ENCODE peak calls at places on chromosomes 4 and X, in seven cellular contexts. One of them, this sample, is unnamed.

GRCh38 chrX:133405498-133406180 is 9.7 kb downstream of the GPC4 start:
- DNase-seq in neuronal stem cell: no peak
- DNase-seq in trophoblast cell: no peak
- DNase-seq in mesenchymal stem cell: no peak
- DNase-seq in mesendoderm: peak; percentile 88
- DNase-seq in H1: no peak
- DNase-seq in H9: no peak
- DNase-seq in this sample: no peak

GRCh38 chr4:109432676-109433075 is 939 bp upstream of the SEC24B start:
- DNase-seq in mesendoderm: peak; percentile 64
- DNase-seq in neuronal stem cell: no peak
- DNase-seq in H1: no peak
- DNase-seq in H9: no peak
- DNase-seq in mesenchymal stem cell: peak; percentile 88
- DNase-seq in trophoblast cell: peak; percentile 81
- DNase-seq in this sample: peak; percentile 77

GRCh38 chr4:140726776-140727500 is 29.2 kb downstream of the TBC1D9 start:
- DNase-seq in H1: no peak
- DNase-seq in H9: no peak
- DNase-seq in mesenchymal stem cell: no peak
- DNase-seq in neuronal stem cell: no peak
- DNase-seq in mesendoderm: peak; percentile 10
- DNase-seq in trophoblast cell: peak; percentile 60
- DNase-seq in this sample: peak; percentile 28

GRCh38 chrX:44914532-44915198 is 41.7 kb downstream of the KDM6A start:
- DNase-seq in mesenchymal stem cell: peak; percentile 44
- DNase-seq in H9: no peak
- DNase-seq in H1: no peak
- DNase-seq in trophoblast cell: no peak
- DNase-seq in neuronal stem cell: no peak
- DNase-seq in mesendoderm: no peak
- DNase-seq in this sample: peak; percentile 68

GRCh38 chr4:67751260-67751659 is 2.9 kb downstream of the GNRHR start:
- DNase-seq in trophoblast cell: no peak
- DNase-seq in neuronal stem cell: no peak
- DNase-seq in mesenchymal stem cell: peak; percentile 42
- DNase-seq in mesendoderm: no peak
- DNase-seq in H1: no peak
- DNase-seq in H9: no peak
- DNase-seq in this sample: peak; percentile 51

GRCh38 chr4:3768842-3769641 is 2.9 kb downstream of the ADRA2C start:
- DNase-seq in H1: no peak
- DNase-seq in mesenchymal stem cell: no peak
- DNase-seq in trophoblast cell: no peak
- DNase-seq in neuronal stem cell: no peak
- DNase-seq in H9: no peak
- DNase-seq in mesendoderm: no peak
- DNase-seq in this sample: no peak

GRCh38 chrX:42241421-42241820 is 318.1 kb upstream of the CASK start:
- DNase-seq in H9: peak; percentile 39
- DNase-seq in mesendoderm: peak; percentile 14
- DNase-seq in trophoblast cell: no peak
- DNase-seq in H1: no peak
- DNase-seq in neuronal stem cell: no peak
- DNase-seq in mesenchymal stem cell: peak; percentile 24
- DNase-seq in this sample: no peak

GRCh38 chr4:174388744-174389143 is 105.0 kb downstream of the CEP44 start:
- DNase-seq in H9: no peak
- DNase-seq in mesendoderm: no peak
- DNase-seq in H1: no peak
- DNase-seq in mesenchymal stem cell: no peak
- DNase-seq in neuronal stem cell: no peak
- DNase-seq in trophoblast cell: no peak
- DNase-seq in this sample: no peak

GRCh38 chr4:183571350-183572076 is 66.7 kb downstream of the ING2 start:
- DNase-seq in neuronal stem cell: no peak
- DNase-seq in mesendoderm: peak; percentile 60
- DNase-seq in H1: no peak
- DNase-seq in mesenchymal stem cell: peak; percentile 77
- DNase-seq in trophoblast cell: peak; percentile 70
- DNase-seq in H9: no peak
- DNase-seq in this sample: peak; percentile 52

GRCh38 chr4:20172070-20172760 is 79.5 kb upstream of the SLIT2 start:
- DNase-seq in trophoblast cell: no peak
- DNase-seq in H9: no peak
- DNase-seq in H1: no peak
- DNase-seq in neuronal stem cell: no peak
- DNase-seq in mesenchymal stem cell: no peak
- DNase-seq in mesendoderm: peak; percentile 0
- DNase-seq in this sample: no peak

GRCh38 chr4:80921441-80921840 is 109.1 kb upstream of the BMP3 start:
- DNase-seq in mesenchymal stem cell: no peak
- DNase-seq in neuronal stem cell: no peak
- DNase-seq in H9: no peak
- DNase-seq in H1: no peak
- DNase-seq in mesendoderm: no peak
- DNase-seq in trophoblast cell: peak; percentile 97
- DNase-seq in this sample: no peak

GRCh38 chrX:724256-724655 is 93.7 kb downstream of the SHOX start:
- DNase-seq in mesendoderm: no peak
- DNase-seq in neuronal stem cell: no peak
- DNase-seq in mesenchymal stem cell: no peak
- DNase-seq in trophoblast cell: no peak
- DNase-seq in H1: no peak
- DNase-seq in H9: no peak
- DNase-seq in this sample: no peak

GRCh38 chr4:13535708-13536361 is 8.5 kb downstream of the NKX3-2 start:
- DNase-seq in neuronal stem cell: no peak
- DNase-seq in mesenchymal stem cell: no peak
- DNase-seq in trophoblast cell: no peak
- DNase-seq in H9: no peak
- DNase-seq in H1: peak; percentile 59
- DNase-seq in mesendoderm: no peak
- DNase-seq in this sample: no peak

GRCh38 chr4:141132689-141133145 is 552 bp downstream of the RNF150 start:
- DNase-seq in mesendoderm: peak; percentile 54
- DNase-seq in H9: peak; percentile 46
- DNase-seq in mesenchymal stem cell: peak; percentile 46
- DNase-seq in H1: no peak
- DNase-seq in trophoblast cell: no peak
- DNase-seq in neuronal stem cell: peak; percentile 42
- DNase-seq in this sample: peak; percentile 29

GRCh38 chrX:131988236-131988635 is 34.9 kb upstream of the STK26 start:
- DNase-seq in neuronal stem cell: no peak
- DNase-seq in mesenchymal stem cell: no peak
- DNase-seq in mesendoderm: no peak
- DNase-seq in H1: no peak
- DNase-seq in H9: no peak
- DNase-seq in trophoblast cell: peak; percentile 85
- DNase-seq in this sample: no peak

GRCh38 chr4:88792268-88792781 is 94.7 kb upstream of the NAP1L5 start:
- DNase-seq in trophoblast cell: peak; percentile 93
- DNase-seq in mesenchymal stem cell: peak; percentile 94
- DNase-seq in mesendoderm: peak; percentile 83
- DNase-seq in H9: no peak
- DNase-seq in H1: no peak
- DNase-seq in neuronal stem cell: no peak
- DNase-seq in this sample: peak; percentile 86

GRCh38 chrX:1719270-1719669 is 104.4 kb downstream of the ASMT start:
- DNase-seq in H1: no peak
- DNase-seq in mesenchymal stem cell: no peak
- DNase-seq in mesendoderm: peak; percentile 36
- DNase-seq in trophoblast cell: peak; percentile 24
- DNase-seq in H9: no peak
- DNase-seq in neuronal stem cell: no peak
- DNase-seq in this sample: no peak

GRCh38 chrX:70253377-70254062 is 6.5 kb downstream of the P2RY4 start:
- DNase-seq in mesendoderm: peak; percentile 22
- DNase-seq in neuronal stem cell: no peak
- DNase-seq in H1: no peak
- DNase-seq in H9: no peak
- DNase-seq in mesenchymal stem cell: peak; percentile 22
- DNase-seq in trophoblast cell: no peak
- DNase-seq in this sample: peak; percentile 18

GRCh38 chr4:156800463-156800862 is 171.1 kb downstream of the PDGFC start:
- DNase-seq in H9: no peak
- DNase-seq in trophoblast cell: no peak
- DNase-seq in mesendoderm: no peak
- DNase-seq in mesenchymal stem cell: no peak
- DNase-seq in neuronal stem cell: no peak
- DNase-seq in H1: no peak
- DNase-seq in this sample: no peak

GRCh38 chrX:12825801-12826200 is 34.6 kb downstream of the PRPS2 start:
- DNase-seq in mesenchymal stem cell: peak; percentile 2
- DNase-seq in trophoblast cell: peak; percentile 92
- DNase-seq in neuronal stem cell: no peak
- DNase-seq in H9: no peak
- DNase-seq in mesendoderm: peak; percentile 61
- DNase-seq in H1: no peak
- DNase-seq in this sample: peak; percentile 3

GRCh38 chr4:135283934-135284333 is 1082.3 kb upstream of the PABPC4L start:
- DNase-seq in mesenchymal stem cell: no peak
- DNase-seq in H1: no peak
- DNase-seq in mesendoderm: no peak
- DNase-seq in neuronal stem cell: no peak
- DNase-seq in trophoblast cell: no peak
- DNase-seq in H9: no peak
- DNase-seq in this sample: no peak

GRCh38 chr4:78552398-78553396 is 1.1 kb downstream of the ANXA3 start:
- DNase-seq in trophoblast cell: peak; percentile 98
- DNase-seq in H9: peak; percentile 79
- DNase-seq in mesenchymal stem cell: no peak
- DNase-seq in neuronal stem cell: no peak
- DNase-seq in H1: no peak
- DNase-seq in mesendoderm: peak; percentile 99
- DNase-seq in this sample: no peak

GRCh38 chr4:159210975-159211374 is 108.1 kb downstream of the RAPGEF2 start:
- DNase-seq in mesendoderm: peak; percentile 53
- DNase-seq in neuronal stem cell: no peak
- DNase-seq in H9: no peak
- DNase-seq in H1: no peak
- DNase-seq in trophoblast cell: no peak
- DNase-seq in mesenchymal stem cell: no peak
- DNase-seq in this sample: no peak

GRCh38 chr4:105025263-105026017 is 121.2 kb upstream of the TET2 start:
- DNase-seq in H1: no peak
- DNase-seq in trophoblast cell: no peak
- DNase-seq in mesendoderm: peak; percentile 73
- DNase-seq in H9: peak; percentile 40
- DNase-seq in mesenchymal stem cell: no peak
- DNase-seq in neuronal stem cell: no peak
- DNase-seq in this sample: no peak

GRCh38 chr4:139872274-139872673 is 206.7 kb downstream of the MGST2 start:
- DNase-seq in trophoblast cell: peak; percentile 32
- DNase-seq in H9: no peak
- DNase-seq in mesendoderm: no peak
- DNase-seq in mesenchymal stem cell: peak; percentile 96
- DNase-seq in H1: no peak
- DNase-seq in neuronal stem cell: no peak
- DNase-seq in this sample: peak; percentile 97

GRCh38 chr4:178672512-178672911 is 1230.3 kb upstream of the AGA start:
- DNase-seq in trophoblast cell: no peak
- DNase-seq in H9: no peak
- DNase-seq in mesenchymal stem cell: no peak
- DNase-seq in neuronal stem cell: no peak
- DNase-seq in mesendoderm: no peak
- DNase-seq in H1: no peak
- DNase-seq in this sample: no peak

GRCh38 chrX:109943092-109943739 is 59.7 kb upstream of the TMEM164 start:
- DNase-seq in mesendoderm: peak; percentile 1
- DNase-seq in mesenchymal stem cell: no peak
- DNase-seq in neuronal stem cell: no peak
- DNase-seq in H1: no peak
- DNase-seq in trophoblast cell: no peak
- DNase-seq in H9: no peak
- DNase-seq in this sample: no peak
- H3K4ac ChIP-seq in mesendoderm: no peak overlapping the region
- H3K4ac ChIP-seq in mesenchymal stem cell: no peak overlapping the region
- H3K4ac ChIP-seq in neuronal stem cell: no peak overlapping the region
- H3K4ac ChIP-seq in H1: no peak overlapping the region
- H3K4ac ChIP-seq in trophoblast cell: no peak overlapping the region
- H3K4ac ChIP-seq in H9: no peak overlapping the region
- H3K4ac ChIP-seq in this sample: no peak overlapping the region

DNA sequence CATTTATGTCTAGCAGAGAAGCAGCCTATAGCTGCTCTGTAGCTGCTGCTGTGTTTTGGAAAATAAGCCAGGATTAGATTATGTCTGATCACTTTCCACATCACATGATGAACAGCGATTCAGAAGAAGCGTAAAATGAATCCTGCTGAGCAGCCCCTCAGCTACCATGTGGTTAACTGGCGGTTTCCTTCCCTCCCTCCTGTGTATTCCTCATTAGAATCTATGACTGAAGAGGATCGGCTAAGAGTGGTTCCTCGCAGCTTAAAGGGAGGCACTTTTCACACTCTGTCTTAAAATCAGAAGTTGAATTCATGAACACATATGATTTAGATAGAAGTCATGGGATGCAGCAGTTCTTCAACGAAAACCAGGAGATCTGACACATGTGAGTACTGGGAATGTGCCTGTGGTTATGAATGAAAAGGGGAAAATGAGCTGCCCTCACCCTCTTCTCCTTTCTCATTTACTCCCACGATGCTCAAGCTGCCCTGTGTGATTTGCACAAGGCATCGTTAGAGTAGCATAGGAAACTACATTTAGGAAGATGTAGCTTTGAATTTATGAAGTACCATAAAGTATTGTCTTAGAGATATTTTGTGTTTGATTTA is at the start of gene PPEF1:
- DNase-seq in neuronal stem cell: no peak
- DNase-seq in mesendoderm: no peak
- DNase-seq in H1: no peak
- DNase-seq in H9: no peak
- DNase-seq in mesenchymal stem cell: no peak
- DNase-seq in trophoblast cell: no peak
- DNase-seq in this sample: no peak
- H3K4ac ChIP-seq in neuronal stem cell: no peak within 1 kb of the TSS
- H3K4ac ChIP-seq in mesendoderm: no peak within 1 kb of the TSS
- H3K4ac ChIP-seq in H1: no peak within 1 kb of the TSS
- H3K4ac ChIP-seq in H9: no peak within 1 kb of the TSS
- H3K4ac ChIP-seq in mesenchymal stem cell: no peak within 1 kb of the TSS
- H3K4ac ChIP-seq in trophoblast cell: no peak within 1 kb of the TSS
- H3K4ac ChIP-seq in this sample: no peak within 1 kb of the TSS

DNA sequence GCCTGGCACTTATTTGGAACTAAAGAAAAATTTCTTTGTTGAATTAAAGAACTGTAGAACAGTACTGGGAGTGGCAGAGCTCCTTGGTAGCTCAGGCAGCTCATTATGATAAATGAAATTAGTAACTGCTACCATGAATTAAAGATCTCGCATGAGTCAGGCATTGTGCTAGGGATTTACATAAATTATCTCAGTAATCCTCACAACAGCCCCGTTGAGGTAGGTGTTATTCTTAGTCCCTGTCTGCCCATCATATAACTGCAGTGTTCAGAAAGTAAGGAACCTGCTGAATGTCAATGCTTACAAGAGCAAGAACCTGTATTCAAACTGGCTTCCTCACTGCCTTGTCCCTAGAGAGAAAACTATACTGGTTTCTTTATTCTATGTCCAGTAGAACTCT is 108.3 kb downstream of the NLGN4X start:
- DNase-seq in H1: no peak
- DNase-seq in mesenchymal stem cell: no peak
- DNase-seq in trophoblast cell: no peak
- DNase-seq in neuronal stem cell: no peak
- DNase-seq in mesendoderm: peak; percentile 6
- DNase-seq in H9: no peak
- DNase-seq in this sample: no peak
- H3K4ac ChIP-seq in H1: no peak overlapping the region
- H3K4ac ChIP-seq in mesenchymal stem cell: no peak overlapping the region
- H3K4ac ChIP-seq in trophoblast cell: no peak overlapping the region
- H3K4ac ChIP-seq in neuronal stem cell: no peak overlapping the region
- H3K4ac ChIP-seq in mesendoderm: no peak overlapping the region
- H3K4ac ChIP-seq in H9: no peak overlapping the region
- H3K4ac ChIP-seq in this sample: no peak overlapping the region

GRCh38 chrX:105803891-105804290 is 18.4 kb upstream of the NRK start:
- DNase-seq in mesendoderm: no peak
- DNase-seq in H1: no peak
- DNase-seq in neuronal stem cell: no peak
- DNase-seq in trophoblast cell: peak; percentile 97
- DNase-seq in H9: no peak
- DNase-seq in mesenchymal stem cell: no peak
- DNase-seq in this sample: no peak
- H3K4ac ChIP-seq in mesendoderm: no peak overlapping the region
- H3K4ac ChIP-seq in H1: no peak overlapping the region
- H3K4ac ChIP-seq in neuronal stem cell: no peak overlapping the region
- H3K4ac ChIP-seq in trophoblast cell: no peak overlapping the region
- H3K4ac ChIP-seq in H9: no peak overlapping the region
- H3K4ac ChIP-seq in mesenchymal stem cell: no peak overlapping the region
- H3K4ac ChIP-seq in this sample: no peak overlapping the region